ENCODE peak calls at places on chromosomes 7 and 10, in four cellular contexts. W is stimulated activated CD4-positive, alpha-beta T cell treated with anti-CD3 and anti-CD28 coated beads, Interleukin-2, amount 100 ng/mL, for 48 hours; J is HT1080; S is NCI-H1048. K is an unnamed sample.

GRCh38 chr7:8637322-8637721 is 203.9 kb downstream of the NXPH1 start:
- DNase-seq in W (no peak), J (no peak), S (no peak), K (no peak)

GRCh38 chr10:78436706-78437406 is 403.2 kb downstream of the RPS24 start:
- DNase-seq in W (no peak), J (no peak), S (no peak), K (no peak)

GRCh38 chr7:154583454-154583853 is 419.5 kb downstream of the PAXIP1 start:
- DNase-seq in W (no peak), J (no peak), S (no peak), K (no peak)

GRCh38 chr7:16980539-16980938 is 98.8 kb upstream of the AGR3 start:
- DNase-seq in W (no peak), J (no peak), S (no peak), K (no peak)

GRCh38 chr10:56469482-56469881 is 108.4 kb upstream of the ZWINT start:
- DNase-seq in W (no peak), J (no peak), S (no peak), K (no peak)

GRCh38 chr10:132417957-132418441 is 21.0 kb downstream of the PWWP2B start:
- DNase-seq in W (no peak), J (no peak), S (no peak), K (peak)

GRCh38 chr7:139635521-139636240 is 112.2 kb downstream of the CLEC2L start:
- DNase-seq in W (peak), J (no peak), S (no peak), K (no peak)

GRCh38 chr10:23405540-23405939 is 33.3 kb upstream of the OTUD1 start:
- DNase-seq in W (no peak), J (no peak), S (no peak), K (no peak)

GRCh38 chr10:91415816-91416215 is 5.7 kb downstream of the HECTD2 start:
- DNase-seq in W (no peak), J (no peak), S (no peak), K (no peak)

K was measured in HT-29.